ENCODE peak calls at places on chromosome 16, in six cellular contexts. One of them, this sample, is unnamed.

GRCh38 chr16:81500833-81501521 is 56.4 kb downstream of the CMIP start:
- DNase-seq in A549: no peak
- DNase-seq in SK-N-SH: no peak
- DNase-seq in tibial nerve: no peak
- DNase-seq in HepG2: no peak
- DNase-seq in ovary: no peak
- DNase-seq in this sample: no peak

GRCh38 chr16:87947356-87948118 is 3.7 kb upstream of the BANP start:
- DNase-seq in A549: no peak
- DNase-seq in SK-N-SH: no peak
- DNase-seq in tibial nerve: no peak
- DNase-seq in HepG2: no peak
- DNase-seq in ovary: no peak
- DNase-seq in this sample: no peak

GRCh38 chr16:63922563-63922962 is 1199.3 kb downstream of the CDH11 start:
- DNase-seq in A549: no peak
- DNase-seq in SK-N-SH: no peak
- DNase-seq in tibial nerve: no peak
- DNase-seq in HepG2: no peak
- DNase-seq in ovary: no peak
- DNase-seq in this sample: no peak

GRCh38 chr16:72291531-72291981 is 119.6 kb upstream of the PMFBP1 start:
- DNase-seq in A549: peak
- DNase-seq in SK-N-SH: no peak
- DNase-seq in tibial nerve: no peak
- DNase-seq in HepG2: peak
- DNase-seq in ovary: no peak
- DNase-seq in this sample: no peak

GRCh38 chr16:81790772-81791171 is 11.7 kb downstream of the PLCG2 start:
- DNase-seq in A549: no peak
- DNase-seq in SK-N-SH: no peak
- DNase-seq in tibial nerve: no peak
- DNase-seq in HepG2: no peak
- DNase-seq in ovary: no peak
- DNase-seq in this sample: no peak

GRCh38 chr16:85200471-85201278 is 88.4 kb upstream of the CIBAR2 start:
- DNase-seq in A549: no peak
- DNase-seq in SK-N-SH: no peak
- DNase-seq in tibial nerve: no peak
- DNase-seq in HepG2: peak
- DNase-seq in ovary: no peak
- DNase-seq in this sample: no peak

GRCh38 chr16:47726031-47726675 is 265.0 kb downstream of the PHKB start:
- DNase-seq in A549: no peak
- DNase-seq in SK-N-SH: no peak
- DNase-seq in tibial nerve: no peak
- DNase-seq in HepG2: peak
- DNase-seq in ovary: no peak
- DNase-seq in this sample: no peak

GRCh38 chr16:69711115-69711740 is 15.1 kb downstream of the NQO1 start:
- DNase-seq in A549: no peak
- DNase-seq in SK-N-SH: no peak
- DNase-seq in tibial nerve: no peak
- DNase-seq in HepG2: no peak
- DNase-seq in ovary: peak
- DNase-seq in this sample: no peak

GRCh38 chr16:4591191-4591590 is 23.5 kb downstream of the UBALD1 start:
- DNase-seq in A549: no peak
- DNase-seq in SK-N-SH: no peak
- DNase-seq in tibial nerve: no peak
- DNase-seq in HepG2: no peak
- DNase-seq in ovary: no peak
- DNase-seq in this sample: no peak

GRCh38 chr16:2817496-2818277 is 650 bp downstream of the PRSS21 start:
- DNase-seq in A549: no peak
- DNase-seq in SK-N-SH: no peak
- DNase-seq in tibial nerve: no peak
- DNase-seq in HepG2: no peak
- DNase-seq in ovary: no peak
- DNase-seq in this sample: peak

GRCh38 chr16:88527186-88527936 is 42.8 kb upstream of the ZC3H18 start:
- DNase-seq in A549: peak
- DNase-seq in SK-N-SH: peak
- DNase-seq in tibial nerve: peak
- DNase-seq in HepG2: peak
- DNase-seq in ovary: peak
- DNase-seq in this sample: peak

GRCh38 chr16:49674255-49674980 is 181.5 kb downstream of the ZNF423 start:
- DNase-seq in A549: peak
- DNase-seq in SK-N-SH: no peak
- DNase-seq in tibial nerve: no peak
- DNase-seq in HepG2: no peak
- DNase-seq in ovary: no peak
- DNase-seq in this sample: no peak

GRCh38 chr16:74626741-74627416 is 20.0 kb upstream of the GLG1 start:
- DNase-seq in A549: no peak
- DNase-seq in SK-N-SH: no peak
- DNase-seq in tibial nerve: no peak
- DNase-seq in HepG2: no peak
- DNase-seq in ovary: no peak
- DNase-seq in this sample: no peak

GRCh38 chr16:66894948-66895696 is 14.8 kb downstream of the PDP2 start:
- DNase-seq in A549: peak
- DNase-seq in SK-N-SH: peak
- DNase-seq in tibial nerve: peak
- DNase-seq in HepG2: peak
- DNase-seq in ovary: peak
- DNase-seq in this sample: peak

GRCh38 chr16:57159447-57159846 is 26.4 kb downstream of the PSME3IP1 start:
- DNase-seq in A549: no peak
- DNase-seq in SK-N-SH: no peak
- DNase-seq in tibial nerve: no peak
- DNase-seq in HepG2: no peak
- DNase-seq in ovary: no peak
- DNase-seq in this sample: no peak

GRCh38 chr16:57091990-57092785 is at the start of gene CPNE2:
- DNase-seq in A549: peak
- DNase-seq in SK-N-SH: peak
- DNase-seq in tibial nerve: no peak
- DNase-seq in HepG2: no peak
- DNase-seq in ovary: peak
- DNase-seq in this sample: peak

GRCh38 chr16:66370786-66371684 is 4.5 kb downstream of the CDH5 start:
- DNase-seq in A549: no peak
- DNase-seq in SK-N-SH: no peak
- DNase-seq in tibial nerve: no peak
- DNase-seq in HepG2: no peak
- DNase-seq in ovary: no peak
- DNase-seq in this sample: no peak

GRCh38 chr16:12801511-12802042 is 2.1 kb downstream of the CPPED1 start:
- DNase-seq in A549: peak
- DNase-seq in SK-N-SH: no peak
- DNase-seq in tibial nerve: peak
- DNase-seq in HepG2: peak
- DNase-seq in ovary: peak
- DNase-seq in this sample: no peak

GRCh38 chr16:20884240-20884556 is 16.0 kb downstream of the DCUN1D3 start:
- DNase-seq in A549: no peak
- DNase-seq in SK-N-SH: no peak
- DNase-seq in tibial nerve: no peak
- DNase-seq in HepG2: peak
- DNase-seq in ovary: no peak
- DNase-seq in this sample: no peak

GRCh38 chr16:25155553-25156460 is 44.3 kb downstream of the LCMT1 start:
- DNase-seq in A549: no peak
- DNase-seq in SK-N-SH: no peak
- DNase-seq in tibial nerve: no peak
- DNase-seq in HepG2: no peak
- DNase-seq in ovary: no peak
- DNase-seq in this sample: no peak

GRCh38 chr16:10113248-10113647 is 69.0 kb downstream of the GRIN2A start:
- DNase-seq in A549: no peak
- DNase-seq in SK-N-SH: no peak
- DNase-seq in tibial nerve: no peak
- DNase-seq in HepG2: no peak
- DNase-seq in ovary: no peak
- DNase-seq in this sample: no peak

GRCh38 chr16:17836868-17837602 is 366.3 kb upstream of the XYLT1 start:
- DNase-seq in A549: peak
- DNase-seq in SK-N-SH: no peak
- DNase-seq in tibial nerve: no peak
- DNase-seq in HepG2: peak
- DNase-seq in ovary: no peak
- DNase-seq in this sample: no peak

GRCh38 chr16:5633845-5634440 is 536.3 kb upstream of the EEF2KMT start:
- DNase-seq in A549: peak
- DNase-seq in SK-N-SH: peak
- DNase-seq in tibial nerve: no peak
- DNase-seq in HepG2: peak
- DNase-seq in ovary: no peak
- DNase-seq in this sample: no peak

GRCh38 chr16:30677931-30678585 is 19.8 kb downstream of the FBRS start:
- DNase-seq in A549: no peak
- DNase-seq in SK-N-SH: no peak
- DNase-seq in tibial nerve: no peak
- DNase-seq in HepG2: peak
- DNase-seq in ovary: no peak
- DNase-seq in this sample: no peak

GRCh38 chr16:86087561-86088230 is 188.7 kb downstream of the IRF8 start:
- DNase-seq in A549: no peak
- DNase-seq in SK-N-SH: no peak
- DNase-seq in tibial nerve: no peak
- DNase-seq in HepG2: no peak
- DNase-seq in ovary: no peak
- DNase-seq in this sample: peak

DNA sequence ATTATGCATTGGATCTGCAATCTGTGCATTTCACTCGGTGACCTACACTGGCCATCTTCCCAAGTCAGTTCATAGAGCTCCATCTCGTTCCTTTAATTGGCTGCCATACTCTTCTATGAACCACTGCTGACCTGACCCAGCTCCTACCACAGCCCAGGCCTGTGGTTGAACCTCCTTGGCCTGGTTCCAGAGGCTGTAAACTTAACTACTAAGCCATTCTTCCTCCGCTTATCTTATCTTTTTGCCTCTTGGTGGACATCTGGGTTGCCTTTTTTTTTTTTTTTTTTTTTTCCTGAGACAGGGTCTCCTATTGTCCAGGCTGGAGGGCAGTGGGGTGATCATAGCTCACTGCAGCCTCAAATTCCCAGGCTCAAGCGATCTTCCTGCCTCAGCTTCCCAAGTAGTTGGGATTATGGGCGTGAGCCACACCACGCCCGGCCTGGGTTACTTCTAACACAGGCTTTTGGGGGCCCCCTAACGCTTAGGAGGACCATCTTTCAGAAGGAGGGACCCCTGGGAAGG is 18.3 kb downstream of the COQ7 start:
- DNase-seq in A549: no peak
- DNase-seq in SK-N-SH: peak
- DNase-seq in tibial nerve: peak
- DNase-seq in HepG2: no peak
- DNase-seq in ovary: no peak
- DNase-seq in this sample: no peak
- TF ChIP-seq EP300 in A549: no peak
- TF ChIP-seq EP300 in SK-N-SH: no peak
- TF ChIP-seq EP300 in tibial nerve: no peak
- TF ChIP-seq EP300 in HepG2: no peak
- TF ChIP-seq EP300 in ovary: no peak
- TF ChIP-seq EP300 in this sample: no peak

GRCh38 chr16:53506254-53506653 is 3.2 kb upstream of the AKTIP start:
- DNase-seq in A549: no peak
- DNase-seq in SK-N-SH: no peak
- DNase-seq in tibial nerve: no peak
- DNase-seq in HepG2: no peak
- DNase-seq in ovary: no peak
- DNase-seq in this sample: no peak

GRCh38 chr16:53503270-53503911 is 382 bp upstream of the AKTIP start:
- DNase-seq in A549: peak
- DNase-seq in SK-N-SH: peak
- DNase-seq in tibial nerve: peak
- DNase-seq in HepG2: peak
- DNase-seq in ovary: peak
- DNase-seq in this sample: peak

GRCh38 chr16:53504161-53504663 is 1.2 kb upstream of the AKTIP start:
- DNase-seq in A549: peak
- DNase-seq in SK-N-SH: peak
- DNase-seq in tibial nerve: peak
- DNase-seq in HepG2: no peak
- DNase-seq in ovary: peak
- DNase-seq in this sample: peak

GRCh38 chr16:53502331-53503269 is at the start of gene AKTIP:
- DNase-seq in A549: no peak
- DNase-seq in SK-N-SH: peak
- DNase-seq in tibial nerve: no peak
- DNase-seq in HepG2: no peak
- DNase-seq in ovary: peak
- DNase-seq in this sample: peak

GRCh38 chr16:53504665-53505064 is 1.7 kb upstream of the AKTIP start:
- DNase-seq in A549: no peak
- DNase-seq in SK-N-SH: no peak
- DNase-seq in tibial nerve: no peak
- DNase-seq in HepG2: no peak
- DNase-seq in ovary: peak
- DNase-seq in this sample: no peak
- H3K27ac ChIP-seq in A549: peak
- H3K27ac ChIP-seq in SK-N-SH: peak
- H3K27ac ChIP-seq in tibial nerve: no peak
- H3K27ac ChIP-seq in HepG2: peak
- H3K27ac ChIP-seq in ovary: peak
- H3K27ac ChIP-seq in this sample: peak

GRCh38 chr16:53057658-53058057 is 2.9 kb downstream of the CHD9 start:
- DNase-seq in A549: no peak
- DNase-seq in SK-N-SH: no peak
- DNase-seq in tibial nerve: no peak
- DNase-seq in HepG2: no peak
- DNase-seq in ovary: no peak
- DNase-seq in this sample: peak

GRCh38 chr16:53056528-53056881 is 1.7 kb downstream of the CHD9 start:
- DNase-seq in A549: no peak
- DNase-seq in SK-N-SH: no peak
- DNase-seq in tibial nerve: no peak
- DNase-seq in HepG2: peak
- DNase-seq in ovary: no peak
- DNase-seq in this sample: peak

GRCh38 chr16:53054670-53055485 is at the start of gene CHD9:
- DNase-seq in A549: peak
- DNase-seq in SK-N-SH: peak
- DNase-seq in tibial nerve: peak
- DNase-seq in HepG2: peak
- DNase-seq in ovary: peak
- DNase-seq in this sample: peak

GRCh38 chr16:53053967-53054669 is 673 bp upstream of the CHD9 start:
- DNase-seq in A549: peak
- DNase-seq in SK-N-SH: peak
- DNase-seq in tibial nerve: no peak
- DNase-seq in HepG2: peak
- DNase-seq in ovary: peak
- DNase-seq in this sample: peak

GRCh38 chr16:53055603-53056527 is 1.1 kb downstream of the CHD9 start:
- DNase-seq in A549: peak
- DNase-seq in SK-N-SH: peak
- DNase-seq in tibial nerve: peak
- DNase-seq in HepG2: peak
- DNase-seq in ovary: peak
- DNase-seq in this sample: peak
- TF ChIP-seq EP300 in A549: no peak
- TF ChIP-seq EP300 in SK-N-SH: no peak
- TF ChIP-seq EP300 in tibial nerve: no peak
- TF ChIP-seq EP300 in HepG2: no peak
- TF ChIP-seq EP300 in ovary: no peak
- TF ChIP-seq EP300 in this sample: no peak

GRCh38 chr16:28001642-28002041 is 61.9 kb downstream of the GSG1L start:
- DNase-seq in A549: no peak
- DNase-seq in SK-N-SH: no peak
- DNase-seq in tibial nerve: no peak
- DNase-seq in HepG2: no peak
- DNase-seq in ovary: no peak
- DNase-seq in this sample: no peak
- H3K27ac ChIP-seq in A549: no peak
- H3K27ac ChIP-seq in SK-N-SH: no peak
- H3K27ac ChIP-seq in tibial nerve: no peak
- H3K27ac ChIP-seq in HepG2: no peak
- H3K27ac ChIP-seq in ovary: no peak
- H3K27ac ChIP-seq in this sample: no peak